ENCODE peak calls at places on chromosomes 5 and 9, in four cellular contexts. One of them, this sample, is unnamed.
A peak's percentile ranks its signal among the peaks of the same experiment; 100 is the strongest.

GRCh38 chr9:89000973-89001916 is 10.0 kb downstream of the S1PR3 start:
- DNase-seq in HT-29: peak; percentile 76
- DNase-seq in AG20443: peak; percentile 88
- DNase-seq in heart right ventricle: peak; percentile 87
- DNase-seq in this sample: peak; percentile 75

GRCh38 chr9:89541798-89542197 is 43.9 kb upstream of the SEMA4D start:
- DNase-seq in heart right ventricle: no peak
- DNase-seq in AG20443: no peak
- DNase-seq in HT-29: no peak
- DNase-seq in this sample: no peak

GRCh38 chr5:36692791-36693763 is 86.7 kb downstream of the SLC1A3 start:
- DNase-seq in HT-29: peak; percentile 67
- DNase-seq in AG20443: peak; percentile 90
- DNase-seq in heart right ventricle: peak; percentile 79
- DNase-seq in this sample: peak; percentile 84

GRCh38 chr9:17349816-17350215 is 215.0 kb downstream of the CNTLN start:
- DNase-seq in HT-29: no peak
- DNase-seq in AG20443: peak; percentile 16
- DNase-seq in heart right ventricle: no peak
- DNase-seq in this sample: no peak

GRCh38 chr5:66113160-66113559 is 30.9 kb upstream of the SREK1 start:
- DNase-seq in AG20443: no peak
- DNase-seq in heart right ventricle: no peak
- DNase-seq in HT-29: no peak
- DNase-seq in this sample: peak; percentile 51

GRCh38 chr5:89120719-89121118 is 237.7 kb upstream of the MEF2C start:
- DNase-seq in heart right ventricle: no peak
- DNase-seq in AG20443: peak; percentile 12
- DNase-seq in HT-29: no peak
- DNase-seq in this sample: no peak

GRCh38 chr5:146249801-146250200 is 46.4 kb downstream of the RBM27 start:
- DNase-seq in heart right ventricle: no peak
- DNase-seq in HT-29: no peak
- DNase-seq in AG20443: no peak
- DNase-seq in this sample: no peak

GRCh38 chr9:16461231-16461840 is 409.1 kb downstream of the BNC2 start:
- DNase-seq in heart right ventricle: no peak
- DNase-seq in AG20443: no peak
- DNase-seq in HT-29: no peak
- DNase-seq in this sample: no peak

GRCh38 chr5:137487600-137487999 is 11.5 kb downstream of the SPOCK1 start:
- DNase-seq in HT-29: no peak
- DNase-seq in AG20443: peak; percentile 82
- DNase-seq in heart right ventricle: no peak
- DNase-seq in this sample: no peak

GRCh38 chr9:27118916-27119315 is 9.9 kb downstream of the TEK start:
- DNase-seq in AG20443: peak; percentile 29
- DNase-seq in HT-29: peak; percentile 29
- DNase-seq in heart right ventricle: no peak
- DNase-seq in this sample: no peak

GRCh38 chr9:93577045-93577939 is 908 bp downstream of the PHF2 start:
- DNase-seq in HT-29: peak; percentile 45
- DNase-seq in AG20443: peak; percentile 66
- DNase-seq in heart right ventricle: peak; percentile 57
- DNase-seq in this sample: peak; percentile 51

GRCh38 chr5:32420506-32420905 is 24.0 kb downstream of the ZFR start:
- DNase-seq in heart right ventricle: no peak
- DNase-seq in HT-29: no peak
- DNase-seq in AG20443: peak; percentile 17
- DNase-seq in this sample: no peak

GRCh38 chr9:137621131-137621757 is 2.4 kb downstream of the EHMT1 start:
- DNase-seq in AG20443: no peak
- DNase-seq in HT-29: peak; percentile 34
- DNase-seq in heart right ventricle: no peak
- DNase-seq in this sample: peak; percentile 58

GRCh38 chr9:76688471-76689238 is 75.6 kb upstream of the PCA3 start:
- DNase-seq in AG20443: no peak
- DNase-seq in HT-29: no peak
- DNase-seq in heart right ventricle: no peak
- DNase-seq in this sample: peak; percentile 93

GRCh38 chr5:149212203-149212951 is 59.3 kb upstream of the AFAP1L1 start:
- DNase-seq in heart right ventricle: no peak
- DNase-seq in AG20443: peak; percentile 94
- DNase-seq in HT-29: peak; percentile 17
- DNase-seq in this sample: peak; percentile 7

GRCh38 chr5:43000914-43001313 is 39.2 kb downstream of the ANXA2R start:
- DNase-seq in heart right ventricle: no peak
- DNase-seq in AG20443: no peak
- DNase-seq in HT-29: no peak
- DNase-seq in this sample: no peak

GRCh38 chr9:10903969-10904368 is 291.2 kb upstream of the PTPRD start:
- DNase-seq in heart right ventricle: no peak
- DNase-seq in AG20443: no peak
- DNase-seq in HT-29: no peak
- DNase-seq in this sample: peak; percentile 29

GRCh38 chr9:128770286-128770685 is 1.4 kb downstream of the ZER1 start:
- DNase-seq in HT-29: no peak
- DNase-seq in heart right ventricle: no peak
- DNase-seq in AG20443: no peak
- DNase-seq in this sample: no peak

GRCh38 chr9:98231770-98232478 is 23.5 kb downstream of the TBC1D2 start:
- DNase-seq in heart right ventricle: no peak
- DNase-seq in AG20443: peak; percentile 81
- DNase-seq in HT-29: no peak
- DNase-seq in this sample: peak; percentile 7

GRCh38 chr9:131656356-131657030 is 83.4 kb downstream of the RAPGEF1 start:
- DNase-seq in AG20443: no peak
- DNase-seq in HT-29: no peak
- DNase-seq in heart right ventricle: peak; percentile 59
- DNase-seq in this sample: peak; percentile 43

GRCh38 chr5:74916831-74917710 is 50.9 kb upstream of the FAM169A start:
- DNase-seq in HT-29: peak; percentile 89
- DNase-seq in heart right ventricle: no peak
- DNase-seq in AG20443: no peak
- DNase-seq in this sample: peak; percentile 97

GRCh38 chr5:131379723-131380122 is 115.9 kb downstream of the CDC42SE2 start:
- DNase-seq in AG20443: peak; percentile 15
- DNase-seq in HT-29: peak; percentile 62
- DNase-seq in heart right ventricle: no peak
- DNase-seq in this sample: peak; percentile 87

GRCh38 chr5:103102234-103102633 is 17.7 kb downstream of the GIN1 start:
- DNase-seq in HT-29: no peak
- DNase-seq in heart right ventricle: no peak
- DNase-seq in AG20443: no peak
- DNase-seq in this sample: no peak

GRCh38 chr5:7274180-7274579 is 121.8 kb upstream of the ADCY2 start:
- DNase-seq in AG20443: no peak
- DNase-seq in heart right ventricle: no peak
- DNase-seq in HT-29: no peak
- DNase-seq in this sample: no peak

GRCh38 chr9:137648396-137648795 is 29.6 kb downstream of the EHMT1 start:
- DNase-seq in heart right ventricle: no peak
- DNase-seq in AG20443: no peak
- DNase-seq in HT-29: no peak
- DNase-seq in this sample: no peak

GRCh38 chr5:149697001-149697400 is 33.1 kb upstream of the PPARGC1B start:
- DNase-seq in heart right ventricle: no peak
- DNase-seq in AG20443: no peak
- DNase-seq in HT-29: no peak
- DNase-seq in this sample: no peak

This sample was measured in DMS53.